ENCODE peak calls at places on chromosomes 6 and 20, in eight cellular contexts. One of them, this sample, is unnamed.
A peak's percentile ranks its signal among the peaks of the same experiment; 100 is the strongest.

GRCh38 chr6:43744931-43745727 is 24.9 kb upstream of the VEGFA start:
- DNase-seq in H54: no peak
- DNase-seq in A549: no peak
- DNase-seq in H1: no peak
- DNase-seq in breast epithelium: no peak
- DNase-seq in adrenal gland: no peak
- DNase-seq in IMR-90: no peak
- DNase-seq in esophagus squamous epithelium: no peak
- DNase-seq in this sample: no peak

GRCh38 chr20:45857836-45858250 is 429 bp downstream of the ZSWIM3 start:
- DNase-seq in A549: no peak
- DNase-seq in IMR-90: no peak
- DNase-seq in breast epithelium: no peak
- DNase-seq in H1: no peak
- DNase-seq in adrenal gland: no peak
- DNase-seq in esophagus squamous epithelium: no peak
- DNase-seq in H54: no peak
- DNase-seq in this sample: no peak

GRCh38 chr6:83117802-83118201 is 50.3 kb downstream of the DOP1A start:
- DNase-seq in H1: no peak
- DNase-seq in adrenal gland: no peak
- DNase-seq in breast epithelium: no peak
- DNase-seq in A549: no peak
- DNase-seq in IMR-90: no peak
- DNase-seq in esophagus squamous epithelium: no peak
- DNase-seq in H54: no peak
- DNase-seq in this sample: no peak

GRCh38 chr20:57391439-57392129 is 388 bp downstream of the RBM38 start:
- DNase-seq in H1: no peak
- DNase-seq in adrenal gland: peak; percentile 32
- DNase-seq in IMR-90: no peak
- DNase-seq in breast epithelium: no peak
- DNase-seq in H54: peak; percentile 42
- DNase-seq in esophagus squamous epithelium: no peak
- DNase-seq in A549: no peak
- DNase-seq in this sample: no peak

GRCh38 chr20:21615617-21616080 is 89.8 kb upstream of the PAX1 start:
- DNase-seq in breast epithelium: peak; percentile 71
- DNase-seq in adrenal gland: peak; percentile 84
- DNase-seq in IMR-90: peak; percentile 29
- DNase-seq in H54: peak; percentile 42
- DNase-seq in esophagus squamous epithelium: no peak
- DNase-seq in A549: peak; percentile 73
- DNase-seq in H1: peak; percentile 34
- DNase-seq in this sample: no peak

GRCh38 chr6:87789198-87789899 is 87.3 kb upstream of the AKIRIN2 start:
- DNase-seq in IMR-90: peak; percentile 46
- DNase-seq in A549: peak; percentile 79
- DNase-seq in adrenal gland: peak; percentile 68
- DNase-seq in esophagus squamous epithelium: no peak
- DNase-seq in breast epithelium: no peak
- DNase-seq in H1: no peak
- DNase-seq in H54: peak; percentile 42
- DNase-seq in this sample: no peak

GRCh38 chr6:43838276-43839036 is 68.4 kb downstream of the VEGFA start:
- DNase-seq in IMR-90: peak; percentile 81
- DNase-seq in H54: peak; percentile 78
- DNase-seq in esophagus squamous epithelium: no peak
- DNase-seq in adrenal gland: peak; percentile 89
- DNase-seq in A549: peak; percentile 43
- DNase-seq in H1: no peak
- DNase-seq in breast epithelium: no peak
- DNase-seq in this sample: peak; percentile 89

GRCh38 chr6:160679402-160679769 is 15.3 kb upstream of the LPA start:
- DNase-seq in IMR-90: no peak
- DNase-seq in adrenal gland: peak; percentile 21
- DNase-seq in esophagus squamous epithelium: no peak
- DNase-seq in H1: peak; percentile 25
- DNase-seq in breast epithelium: no peak
- DNase-seq in H54: no peak
- DNase-seq in A549: no peak
- DNase-seq in this sample: no peak

GRCh38 chr6:51495806-51496380 is 591.5 kb downstream of the PKHD1 start:
- DNase-seq in H54: no peak
- DNase-seq in IMR-90: no peak
- DNase-seq in A549: no peak
- DNase-seq in H1: no peak
- DNase-seq in esophagus squamous epithelium: no peak
- DNase-seq in adrenal gland: no peak
- DNase-seq in breast epithelium: no peak
- DNase-seq in this sample: no peak

GRCh38 chr6:95797054-95797453 is 218.7 kb upstream of the FUT9 start:
- DNase-seq in adrenal gland: no peak
- DNase-seq in H54: no peak
- DNase-seq in A549: no peak
- DNase-seq in esophagus squamous epithelium: no peak
- DNase-seq in breast epithelium: no peak
- DNase-seq in H1: no peak
- DNase-seq in IMR-90: no peak
- DNase-seq in this sample: no peak

GRCh38 chr6:116256694-116257093 is 2.8 kb upstream of the TSPYL4 start:
- DNase-seq in breast epithelium: no peak
- DNase-seq in H1: no peak
- DNase-seq in adrenal gland: no peak
- DNase-seq in esophagus squamous epithelium: no peak
- DNase-seq in A549: no peak
- DNase-seq in IMR-90: no peak
- DNase-seq in H54: no peak
- DNase-seq in this sample: no peak

GRCh38 chr6:13006578-13007300 is 290.2 kb downstream of the PHACTR1 start:
- DNase-seq in IMR-90: no peak
- DNase-seq in H1: no peak
- DNase-seq in H54: peak; percentile 42
- DNase-seq in breast epithelium: no peak
- DNase-seq in esophagus squamous epithelium: no peak
- DNase-seq in A549: no peak
- DNase-seq in adrenal gland: no peak
- DNase-seq in this sample: no peak

GRCh38 chr6:163387317-163387716 is 27.2 kb upstream of the QKI start:
- DNase-seq in H54: no peak
- DNase-seq in breast epithelium: no peak
- DNase-seq in IMR-90: peak; percentile 13
- DNase-seq in A549: no peak
- DNase-seq in adrenal gland: no peak
- DNase-seq in esophagus squamous epithelium: no peak
- DNase-seq in H1: no peak
- DNase-seq in this sample: no peak
- TF ChIP-seq POLR2A in H54: no peak
- TF ChIP-seq POLR2A in breast epithelium: no peak
- TF ChIP-seq POLR2A in IMR-90: no peak
- TF ChIP-seq POLR2A in A549: no peak
- TF ChIP-seq POLR2A in adrenal gland: no peak
- TF ChIP-seq POLR2A in esophagus squamous epithelium: no peak
- TF ChIP-seq POLR2A in H1: no peak
- TF ChIP-seq POLR2A in this sample: no peak

GRCh38 chr20:1327827-1328679 is 886 bp downstream of the SDCBP2 start:
- DNase-seq in A549: no peak
- DNase-seq in IMR-90: no peak
- DNase-seq in H1: no peak
- DNase-seq in esophagus squamous epithelium: no peak
- DNase-seq in breast epithelium: no peak
- DNase-seq in H54: no peak
- DNase-seq in adrenal gland: peak; percentile 14
- DNase-seq in this sample: peak; percentile 86
- TF ChIP-seq POLR2A in A549: no peak
- TF ChIP-seq POLR2A in IMR-90: no peak
- TF ChIP-seq POLR2A in H1: no peak
- TF ChIP-seq POLR2A in esophagus squamous epithelium: no peak
- TF ChIP-seq POLR2A in breast epithelium: no peak
- TF ChIP-seq POLR2A in H54: no peak
- TF ChIP-seq POLR2A in adrenal gland: no peak
- TF ChIP-seq POLR2A in this sample: no peak

DNA sequence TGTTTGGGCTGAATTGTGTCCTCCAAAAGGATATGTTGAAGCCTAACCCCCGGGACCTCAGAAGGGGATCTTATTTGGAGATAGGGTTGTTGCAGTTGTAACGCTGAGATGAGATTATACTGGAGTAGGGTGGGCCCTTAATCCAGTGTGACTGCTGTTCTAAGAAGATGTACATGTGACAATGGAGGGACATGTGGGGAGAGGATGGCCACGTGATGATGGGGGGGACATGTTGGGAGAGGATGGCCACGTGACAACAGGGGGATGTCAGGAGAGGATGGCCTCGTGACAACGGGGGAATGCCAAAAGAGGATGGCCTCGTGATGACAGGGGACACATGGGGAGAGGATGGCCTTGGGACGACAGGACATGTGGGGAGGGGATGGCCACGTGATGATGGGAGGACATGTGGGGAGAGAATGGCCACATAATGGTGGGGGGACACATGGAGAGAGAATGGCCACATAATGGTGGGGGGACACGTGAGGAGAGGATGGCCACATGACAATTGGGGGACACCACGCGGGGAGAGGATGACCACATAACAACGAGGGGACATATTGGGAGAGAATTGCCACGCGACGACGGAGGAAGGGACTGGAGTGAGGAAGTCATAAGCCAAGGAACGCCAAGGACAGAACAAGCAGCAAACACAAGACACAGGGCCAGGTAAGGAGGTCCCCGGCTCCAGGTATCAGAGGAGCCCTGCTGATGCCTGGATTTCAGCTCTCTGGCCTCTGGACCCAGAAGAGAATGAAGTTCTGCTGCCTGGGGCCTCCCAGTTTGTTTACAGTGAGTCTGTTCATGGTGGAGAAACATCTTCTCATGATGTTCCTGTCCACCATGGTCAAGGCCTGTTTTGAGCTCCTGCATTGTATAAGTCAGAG is 29.2 kb downstream of the SYNJ2 start:
- DNase-seq in IMR-90: no peak
- DNase-seq in breast epithelium: peak; percentile 51
- DNase-seq in A549: no peak
- DNase-seq in esophagus squamous epithelium: no peak
- DNase-seq in H1: no peak
- DNase-seq in adrenal gland: peak; percentile 10
- DNase-seq in H54: no peak
- DNase-seq in this sample: no peak
- TF ChIP-seq POLR2A in IMR-90: no peak
- TF ChIP-seq POLR2A in breast epithelium: no peak
- TF ChIP-seq POLR2A in A549: no peak
- TF ChIP-seq POLR2A in esophagus squamous epithelium: no peak
- TF ChIP-seq POLR2A in H1: no peak
- TF ChIP-seq POLR2A in adrenal gland: no peak
- TF ChIP-seq POLR2A in H54: no peak
- TF ChIP-seq POLR2A in this sample: no peak

GRCh38 chr20:64040231-64041039 is 4.5 kb downstream of the C20orf204 start:
- DNase-seq in IMR-90: no peak
- DNase-seq in esophagus squamous epithelium: no peak
- DNase-seq in adrenal gland: no peak
- DNase-seq in H1: no peak
- DNase-seq in H54: no peak
- DNase-seq in breast epithelium: no peak
- DNase-seq in A549: no peak
- DNase-seq in this sample: no peak
- TF ChIP-seq POLR2A in IMR-90: no peak
- TF ChIP-seq POLR2A in esophagus squamous epithelium: no peak
- TF ChIP-seq POLR2A in adrenal gland: no peak
- TF ChIP-seq POLR2A in H1: no peak
- TF ChIP-seq POLR2A in H54: no peak
- TF ChIP-seq POLR2A in breast epithelium: no peak
- TF ChIP-seq POLR2A in A549: no peak
- TF ChIP-seq POLR2A in this sample: no peak

DNA sequence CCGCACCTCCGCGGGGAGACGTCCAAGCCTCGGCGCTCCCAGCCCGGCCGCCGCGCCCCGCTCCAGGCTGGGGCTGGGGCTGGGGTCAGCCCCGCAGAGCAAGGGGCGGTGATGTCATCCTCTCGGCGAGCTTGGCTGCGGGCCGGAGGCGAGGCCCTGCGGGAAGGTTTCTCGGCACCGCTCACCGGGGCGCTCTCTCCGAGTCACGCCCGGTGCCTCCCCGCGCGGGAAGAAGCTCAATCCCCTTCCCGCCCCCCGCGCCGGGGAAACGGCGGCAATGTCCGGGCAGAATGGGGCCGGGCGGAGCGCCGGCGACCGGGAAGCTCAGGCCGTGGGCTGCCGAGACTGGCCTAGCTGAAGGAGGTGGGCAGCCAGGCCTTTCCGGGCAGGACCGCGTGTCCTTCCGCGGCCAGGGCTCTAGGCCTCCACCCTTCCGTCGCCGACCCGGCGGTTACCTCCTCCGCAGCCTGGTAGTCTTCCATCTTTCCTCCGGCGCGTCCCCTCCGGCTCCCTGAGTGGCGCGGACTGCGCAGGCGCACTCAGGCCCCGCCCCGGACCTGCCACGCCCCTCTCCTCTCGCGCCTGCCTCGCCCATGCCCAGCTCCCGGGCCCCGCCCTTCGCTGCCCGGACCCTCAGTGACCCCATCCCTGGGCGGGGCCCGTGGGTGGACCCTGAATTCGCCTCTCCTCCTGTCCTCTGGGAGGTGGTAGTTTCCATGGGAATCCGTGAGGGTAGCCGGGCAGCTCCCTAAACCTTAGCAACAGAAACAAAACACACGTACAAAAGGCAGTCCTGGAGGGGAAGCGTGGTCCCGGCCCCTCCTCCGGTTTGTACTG is at the start of gene DYNLT1:
- DNase-seq in breast epithelium: peak; percentile 92
- DNase-seq in H1: peak; percentile 80
- DNase-seq in esophagus squamous epithelium: peak; percentile 48
- DNase-seq in IMR-90: peak; percentile 84
- DNase-seq in A549: peak; percentile 77
- DNase-seq in H54: peak; percentile 60
- DNase-seq in adrenal gland: peak; percentile 92
- DNase-seq in this sample: no peak
- TF ChIP-seq POLR2A in breast epithelium: peak; percentile 95
- TF ChIP-seq POLR2A in H1: peak; percentile 95
- TF ChIP-seq POLR2A in esophagus squamous epithelium: no peak
- TF ChIP-seq POLR2A in IMR-90: peak; percentile 94
- TF ChIP-seq POLR2A in A549: peak; percentile 89
- TF ChIP-seq POLR2A in H54: peak; percentile 95
- TF ChIP-seq POLR2A in adrenal gland: peak; percentile 97
- TF ChIP-seq POLR2A in this sample: peak; percentile 26

DNA sequence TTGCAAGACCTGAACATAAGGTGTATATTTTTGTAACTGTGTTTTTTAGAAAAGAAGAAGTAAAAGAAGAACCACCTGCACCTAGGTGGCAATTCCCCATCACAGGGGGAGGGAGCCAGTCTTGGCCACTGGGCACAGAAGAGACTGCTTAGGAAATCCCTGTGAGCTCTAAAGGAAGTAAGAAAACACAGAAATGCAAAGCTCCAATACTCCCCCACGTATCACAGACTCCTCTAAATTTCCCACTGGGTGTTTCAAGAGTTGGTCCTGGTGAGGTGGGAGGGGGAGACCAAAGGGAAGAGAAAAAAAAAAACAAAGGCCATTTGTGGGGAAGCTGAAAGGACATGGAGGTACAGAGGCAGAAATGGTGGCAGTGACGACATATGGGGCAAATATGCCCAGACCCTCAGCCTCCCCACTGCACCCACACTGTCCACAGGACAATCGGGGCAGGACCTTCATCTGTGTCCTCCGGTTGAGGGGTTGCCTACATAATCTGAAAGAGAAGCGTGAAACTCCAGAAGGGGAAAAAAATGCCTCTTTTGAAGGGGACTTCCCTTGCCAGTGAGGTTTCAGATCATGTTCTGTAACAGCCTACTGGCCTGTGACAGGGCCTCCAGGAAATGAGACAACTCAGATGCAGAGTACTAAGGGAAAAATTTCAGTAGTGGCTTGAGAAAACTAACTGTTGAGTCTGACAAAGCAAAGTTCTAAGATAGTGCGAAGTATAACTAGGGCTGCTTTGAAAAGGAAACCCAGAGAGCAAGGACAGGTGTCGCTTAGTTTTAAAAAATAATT is 226.2 kb upstream of the MARCKS start:
- DNase-seq in A549: no peak
- DNase-seq in IMR-90: peak; percentile 86
- DNase-seq in H54: no peak
- DNase-seq in adrenal gland: no peak
- DNase-seq in H1: no peak
- DNase-seq in esophagus squamous epithelium: no peak
- DNase-seq in breast epithelium: no peak
- DNase-seq in this sample: no peak
- TF ChIP-seq POLR2A in A549: no peak
- TF ChIP-seq POLR2A in IMR-90: no peak
- TF ChIP-seq POLR2A in H54: no peak
- TF ChIP-seq POLR2A in adrenal gland: no peak
- TF ChIP-seq POLR2A in H1: no peak
- TF ChIP-seq POLR2A in esophagus squamous epithelium: no peak
- TF ChIP-seq POLR2A in breast epithelium: no peak
- TF ChIP-seq POLR2A in this sample: no peak

This sample was measured in vagina.